ENCODE peak calls at places on chromosomes 2 and 18, in eight cellular contexts. Y is mammary epithelial cell; M is uterus; N is osteoblast; C is left lung; F is GM23338; A is mucosa of descending colon; R is CD8-positive, alpha-beta T cell. W is an unnamed sample.
A peak's percentile ranks its signal among the peaks of the same experiment; 100 is the strongest.

GRCh38 chr2:163667064-163667887 is 68.5 kb downstream of the FIGN start:
- DNase-seq in Y (peak; percentile 68), M (no peak), N (peak; percentile 80), C (no peak), F (no peak), A (no peak), R (no peak), W (no peak)

GRCh38 chr2:239610457-239611221 is 209.8 kb upstream of the HDAC4 start:
- DNase-seq in Y (no peak), M (no peak), N (peak; percentile 65), C (no peak), F (no peak), A (no peak), R (no peak), W (no peak)

GRCh38 chr18:79522451-79523220 is 126.9 kb downstream of the NFATC1 start:
- DNase-seq in Y (no peak), M (no peak), N (peak; percentile 84), C (peak; percentile 26), F (no peak), A (peak; percentile 50), R (no peak), W (peak; percentile 61)

GRCh38 chr18:49645836-49646235 is 84.0 kb downstream of the LIPG start:
- DNase-seq in Y (peak; percentile 42), M (peak; percentile 49), N (peak; percentile 93), C (no peak), F (peak; percentile 25), A (peak; percentile 47), R (no peak), W (peak; percentile 58)

GRCh38 chr2:73827018-73827417 is 1.7 kb upstream of the STAMBP start:
- DNase-seq in Y (peak; percentile 35), M (no peak), N (no peak), C (no peak), F (peak; percentile 43), A (peak; percentile 41), R (no peak), W (no peak)

GRCh38 chr2:99640568-99641215 is 150.9 kb upstream of the REV1 start:
- DNase-seq in Y (no peak), M (no peak), N (no peak), C (no peak), F (no peak), A (no peak), R (no peak), W (no peak)

GRCh38 chr18:46393230-46393629 is 263.8 kb downstream of the LOXHD1 start:
- DNase-seq in Y (no peak), M (no peak), N (no peak), C (no peak), F (peak; percentile 81), A (no peak), R (no peak), W (no peak)

GRCh38 chr2:127087780-127088495 is 19.0 kb downstream of the BIN1 start:
- DNase-seq in Y (no peak), M (no peak), N (peak; percentile 80), C (no peak), F (no peak), A (no peak), R (no peak), W (no peak)

GRCh38 chr2:47109680-47110079 is 45.4 kb downstream of the STPG4 start:
- DNase-seq in Y (no peak), M (no peak), N (no peak), C (no peak), F (no peak), A (no peak), R (no peak), W (no peak)

GRCh38 chr18:38545071-38545470 is 979.5 kb upstream of the CELF4 start:
- DNase-seq in Y (peak; percentile 77), M (no peak), N (no peak), C (no peak), F (peak; percentile 82), A (peak; percentile 2), R (no peak), W (no peak)

GRCh38 chr2:72895759-72896281 is 8.6 kb downstream of the SPR start:
- DNase-seq in Y (no peak), M (no peak), N (no peak), C (no peak), F (no peak), A (peak; percentile 79), R (no peak), W (peak; percentile 57)

GRCh38 chr18:79447703-79448367 is 52.1 kb downstream of the NFATC1 start:
- DNase-seq in Y (no peak), M (no peak), N (peak; percentile 72), C (no peak), F (no peak), A (no peak), R (no peak), W (no peak)

GRCh38 chr18:22467760-22468553 is 50.2 kb upstream of the CTAGE1 start:
- DNase-seq in Y (peak; percentile 99), M (peak; percentile 65), N (no peak), C (no peak), F (no peak), A (no peak), R (no peak), W (peak; percentile 84)

GRCh38 chr2:123500346-123500745 is 524.7 kb upstream of the CNTNAP5 start:
- DNase-seq in Y (peak; percentile 72), M (no peak), N (no peak), C (no peak), F (no peak), A (no peak), R (no peak), W (no peak)

GRCh38 chr2:30769891-30770462 is 37.3 kb downstream of the CAPN13 start:
- DNase-seq in Y (no peak), M (no peak), N (no peak), C (no peak), F (no peak), A (no peak), R (no peak), W (no peak)

DNA sequence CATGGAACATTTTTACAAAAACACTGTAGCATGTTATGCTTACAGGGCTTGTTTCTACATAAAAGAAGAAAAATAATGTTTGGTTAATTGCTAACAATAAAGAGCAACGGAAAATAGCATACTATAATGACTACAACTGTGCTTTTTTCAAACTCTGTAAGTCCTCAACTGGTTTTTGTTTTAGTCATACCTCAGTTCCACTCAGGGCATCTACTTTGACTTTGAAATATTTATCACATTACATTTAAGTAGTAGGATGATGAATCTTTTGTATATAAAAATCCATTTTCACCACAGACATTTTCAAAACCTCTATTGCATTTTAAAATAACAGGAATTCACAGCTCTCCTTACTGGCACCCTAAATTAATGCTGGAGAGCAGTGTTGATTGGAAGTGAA is 8.3 kb downstream of the SATB2 start:
- DNase-seq in Y (no peak), M (no peak), N (no peak), C (no peak), F (no peak), A (no peak), R (no peak), W (no peak)
- H3K4me1 ChIP-seq in Y (no peaks in the 10 kb centered on the region), M (no peaks in the 10 kb centered on the region), N (peaks cover 85% of the 10 kb centered on the region), C (no peaks in the 10 kb centered on the region), F (peaks cover 4% of the 10 kb centered on the region), A (peaks cover 5% of the 10 kb centered on the region), R (no peaks in the 10 kb centered on the region), W (no peaks in the 10 kb centered on the region)

GRCh38 chr2:11044201-11044600 is 111.1 kb upstream of the SLC66A3 start:
- DNase-seq in Y (no peak), M (no peak), N (no peak), C (no peak), F (no peak), A (no peak), R (no peak), W (no peak)
- H3K4me3 ChIP-seq in Y (no peak overlapping the region), M (no peak overlapping the region), N (no peak overlapping the region), C (no peak overlapping the region), F (no peak overlapping the region), A (no peak overlapping the region), R (no peak overlapping the region), W (no peak overlapping the region)

GRCh38 chr2:237723613-237724012 is 75.0 kb upstream of the RBM44 start:
- DNase-seq in Y (peak; percentile 59), M (no peak), N (no peak), C (no peak), F (peak; percentile 69), A (peak; percentile 92), R (no peak), W (no peak)

GRCh38 chr2:237726401-237726830 is 72.2 kb upstream of the RBM44 start:
- DNase-seq in Y (no peak), M (no peak), N (peak; percentile 72), C (no peak), F (no peak), A (peak; percentile 66), R (no peak), W (no peak)

GRCh38 chr2:237723023-237723422 is 75.6 kb upstream of the RBM44 start:
- DNase-seq in Y (no peak), M (no peak), N (no peak), C (no peak), F (no peak), A (no peak), R (no peak), W (no peak)

GRCh38 chr2:237725661-237726060 is 72.9 kb upstream of the RBM44 start:
- DNase-seq in Y (no peak), M (no peak), N (no peak), C (no peak), F (no peak), A (peak; percentile 46), R (no peak), W (no peak)

DNA sequence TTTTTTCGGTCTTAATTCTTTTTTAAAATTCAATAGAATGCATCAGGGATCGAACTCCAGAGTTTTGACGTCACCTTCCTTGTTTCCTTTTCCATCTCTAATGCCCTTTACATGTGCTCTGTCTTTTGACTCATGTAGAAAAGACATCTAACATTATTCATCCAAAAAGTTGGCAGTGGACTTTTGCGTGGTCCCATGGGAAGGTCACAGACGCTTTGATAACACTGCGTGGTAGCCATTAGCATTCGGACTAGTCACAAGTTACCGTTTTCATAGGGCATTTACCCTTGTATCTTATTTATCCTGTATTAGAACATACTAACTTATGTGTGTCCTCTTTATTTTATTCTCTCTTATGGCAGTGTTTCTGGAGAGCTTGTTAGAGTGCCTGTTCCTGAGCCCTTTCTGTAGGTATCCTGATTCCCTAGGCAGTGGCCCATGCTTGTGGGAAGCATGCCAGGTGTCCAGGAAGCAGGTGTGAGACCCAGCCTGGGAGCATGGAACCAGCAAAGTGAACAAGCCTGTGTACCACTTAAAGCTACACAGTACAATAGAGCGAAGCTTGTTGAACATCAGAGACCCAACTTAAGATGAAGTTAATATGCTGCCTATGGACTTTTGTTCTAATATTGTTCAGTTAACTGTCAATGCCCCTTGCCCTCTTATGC is 73.6 kb upstream of the RBM44 start:
- DNase-seq in Y (no peak), M (no peak), N (no peak), C (no peak), F (no peak), A (no peak), R (no peak), W (no peak)
- H3K4me1 ChIP-seq in Y (peaks cover 22% of the 10 kb centered on the region), M (peaks cover 15% of the 10 kb centered on the region), N (peaks cover 20% of the 10 kb centered on the region), C (peaks cover 27% of the 10 kb centered on the region), F (peaks cover 40% of the 10 kb centered on the region), A (peaks cover 36% of the 10 kb centered on the region), R (peaks cover 9% of the 10 kb centered on the region), W (peaks cover 3% of the 10 kb centered on the region)

DNA sequence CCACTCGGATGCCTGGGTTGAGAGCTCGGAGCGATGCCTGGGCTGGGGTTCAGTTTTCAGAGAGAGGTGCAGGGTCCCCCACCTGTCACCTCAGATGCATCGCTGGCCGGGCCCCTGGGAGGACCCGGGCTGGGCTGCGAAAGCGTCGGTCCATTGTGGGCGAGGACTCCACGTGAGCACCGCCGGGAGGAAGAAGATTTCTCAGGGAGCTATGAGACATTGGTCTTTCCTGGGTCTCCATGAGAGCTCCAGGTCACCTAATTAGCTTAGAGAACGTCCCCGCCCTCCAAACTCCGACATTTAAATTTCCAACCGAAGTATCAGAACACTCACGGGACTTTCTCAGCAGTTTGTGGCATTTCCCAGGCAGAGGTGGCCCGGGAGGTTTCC is 2.2 kb downstream of the FBLN7 start:
- DNase-seq in Y (no peak), M (no peak), N (peak; percentile 83), C (no peak), F (peak; percentile 62), A (no peak), R (no peak), W (no peak)
- H3K4me3 ChIP-seq in Y (no peak overlapping the region), M (no peak overlapping the region), N (peak overlapping the region; percentile 69), C (peak overlapping the region; percentile 13), F (peak overlapping the region; percentile 65), A (no peak overlapping the region), R (no peak overlapping the region), W (no peak overlapping the region)

W was measured in aorta.